ENCODE peak calls at places on chromosomes 6 and 20, in four cellular contexts. L is K562, X is HepG2, J is GM12878. D is an unnamed sample.

GRCh38 chr6:145137425-145137824 is 597.9 kb downstream of the EPM2A start:
- DNase-seq in L (no peak), X (peak), J (no peak), D (no peak)

GRCh38 chr6:168563656-168564055 is 122.7 kb downstream of the SMOC2 start:
- DNase-seq in L (no peak), X (no peak), J (no peak), D (no peak)

GRCh38 chr6:16162003-16162402 is 33.1 kb downstream of the MYLIP start:
- DNase-seq in L (no peak), X (no peak), J (peak), D (no peak)

GRCh38 chr6:106692112-106692822 is 62.9 kb downstream of the QRSL1 start:
- DNase-seq in L (no peak), X (no peak), J (no peak), D (no peak)

GRCh38 chr6:3913077-3913957 is 64.1 kb downstream of the FAM50B start:
- DNase-seq in L (peak), X (peak), J (no peak), D (peak)

GRCh38 chr6:116779569-116780164 is 14.1 kb upstream of the FAM162B start:
- DNase-seq in L (peak), X (peak), J (no peak), D (peak)

GRCh38 chr6:144744720-144745119 is 459.6 kb downstream of the UTRN start:
- DNase-seq in L (no peak), X (peak), J (no peak), D (no peak)

GRCh38 chr6:135521431-135521830 is 23.9 kb upstream of the AHI1 start:
- DNase-seq in L (no peak), X (no peak), J (no peak), D (no peak)

GRCh38 chr20:47748851-47749250 is 36.4 kb downstream of the SULF2 start:
- DNase-seq in L (no peak), X (no peak), J (no peak), D (no peak)

GRCh38 chr20:59141818-59142581 is 21.6 kb upstream of the ZNF831 start:
- DNase-seq in L (peak), X (no peak), J (no peak), D (peak)

GRCh38 chr6:141152951-141153350 is 979.8 kb upstream of the GJE1 start:
- DNase-seq in L (no peak), X (no peak), J (no peak), D (no peak)

GRCh38 chr6:157263881-157264397 is 59.4 kb downstream of the TMEM242 start:
- DNase-seq in L (peak), X (no peak), J (no peak), D (no peak)

GRCh38 chr6:145380186-145380585 is 355.1 kb downstream of the EPM2A start:
- DNase-seq in L (no peak), X (no peak), J (no peak), D (no peak)

GRCh38 chr6:3940703-3941102 is 91.5 kb downstream of the FAM50B start:
- DNase-seq in L (no peak), X (no peak), J (no peak), D (no peak)

GRCh38 chr20:41174373-41174772 is 37.0 kb downstream of the PLCG1 start:
- DNase-seq in L (no peak), X (no peak), J (no peak), D (no peak)

GRCh38 chr6:73200735-73201134 is 24.6 kb downstream of the KHDC1L start:
- DNase-seq in L (no peak), X (no peak), J (no peak), D (no peak)

GRCh38 chr6:2351807-2352431 is 106.5 kb upstream of the GMDS start:
- DNase-seq in L (no peak), X (no peak), J (no peak), D (no peak)

GRCh38 chr20:23022849-23023248 is 12.3 kb upstream of the SSTR4 start:
- DNase-seq in L (no peak), X (no peak), J (no peak), D (no peak)

GRCh38 chr6:16239090-16239797 is 857 bp downstream of the GMPR start:
- DNase-seq in L (peak), X (no peak), J (no peak), D (no peak)

GRCh38 chr6:170590725-170591124 is 6.3 kb upstream of the PDCD2 start:
- DNase-seq in L (no peak), X (no peak), J (no peak), D (no peak)

GRCh38 chr6:38459291-38459690 is 180.4 kb downstream of the BTBD9 start:
- DNase-seq in L (no peak), X (no peak), J (no peak), D (no peak)

DNA sequence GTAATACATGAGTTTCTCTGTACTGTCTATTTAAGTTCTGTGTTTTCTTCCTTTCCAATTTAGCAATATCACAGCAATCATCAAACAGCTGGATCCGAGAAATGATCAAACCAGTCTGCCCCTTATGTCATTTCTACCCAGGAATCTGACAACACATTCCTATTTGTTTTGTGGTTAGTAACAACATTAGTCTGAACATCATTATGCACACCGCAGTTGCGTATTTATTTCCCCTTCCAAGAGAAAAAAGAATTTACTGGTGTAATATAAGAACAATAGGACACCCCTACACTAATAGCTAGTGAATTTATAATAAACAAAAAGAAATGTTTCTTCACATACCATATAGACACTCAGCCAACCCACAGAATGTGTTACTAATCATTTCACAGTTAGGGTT is 179.5 kb downstream of the BTBD9 start:
- DNase-seq in L (no peak), X (no peak), J (no peak), D (no peak)
- TF ChIP-seq TARDBP in L (no peak), X (no peak), J (no peak), D (no peak)

DNA sequence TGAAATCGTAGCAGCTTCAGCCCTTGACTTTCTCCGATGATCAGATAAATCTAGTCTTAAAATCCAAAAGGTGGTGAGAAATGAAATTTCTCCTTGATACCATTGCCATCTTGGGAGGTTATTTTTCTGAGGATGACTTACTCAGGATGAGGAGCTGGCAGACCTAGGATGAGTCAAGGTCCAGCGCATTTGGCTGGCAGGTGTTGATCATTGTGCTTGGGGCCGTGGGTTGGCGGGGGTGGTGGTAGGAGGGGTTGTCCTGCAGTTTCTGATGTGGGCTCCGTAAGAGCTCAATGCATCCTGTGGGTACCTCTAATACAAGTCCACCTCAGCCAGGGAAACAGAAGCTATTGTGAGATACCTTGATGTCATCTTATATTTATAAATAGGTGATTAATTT is 148.3 kb upstream of the SCGN start:
- DNase-seq in L (no peak), X (no peak), J (no peak), D (no peak)
- TF ChIP-seq TARDBP in L (no peak), X (no peak), J (no peak), D (no peak)

GRCh38 chr6:129539032-129539431 is 170.9 kb downstream of the ARHGAP18 start:
- DNase-seq in L (no peak), X (no peak), J (no peak), D (no peak)
- TF ChIP-seq TARDBP in L (no peak), X (no peak), J (no peak), D (no peak)

DNA sequence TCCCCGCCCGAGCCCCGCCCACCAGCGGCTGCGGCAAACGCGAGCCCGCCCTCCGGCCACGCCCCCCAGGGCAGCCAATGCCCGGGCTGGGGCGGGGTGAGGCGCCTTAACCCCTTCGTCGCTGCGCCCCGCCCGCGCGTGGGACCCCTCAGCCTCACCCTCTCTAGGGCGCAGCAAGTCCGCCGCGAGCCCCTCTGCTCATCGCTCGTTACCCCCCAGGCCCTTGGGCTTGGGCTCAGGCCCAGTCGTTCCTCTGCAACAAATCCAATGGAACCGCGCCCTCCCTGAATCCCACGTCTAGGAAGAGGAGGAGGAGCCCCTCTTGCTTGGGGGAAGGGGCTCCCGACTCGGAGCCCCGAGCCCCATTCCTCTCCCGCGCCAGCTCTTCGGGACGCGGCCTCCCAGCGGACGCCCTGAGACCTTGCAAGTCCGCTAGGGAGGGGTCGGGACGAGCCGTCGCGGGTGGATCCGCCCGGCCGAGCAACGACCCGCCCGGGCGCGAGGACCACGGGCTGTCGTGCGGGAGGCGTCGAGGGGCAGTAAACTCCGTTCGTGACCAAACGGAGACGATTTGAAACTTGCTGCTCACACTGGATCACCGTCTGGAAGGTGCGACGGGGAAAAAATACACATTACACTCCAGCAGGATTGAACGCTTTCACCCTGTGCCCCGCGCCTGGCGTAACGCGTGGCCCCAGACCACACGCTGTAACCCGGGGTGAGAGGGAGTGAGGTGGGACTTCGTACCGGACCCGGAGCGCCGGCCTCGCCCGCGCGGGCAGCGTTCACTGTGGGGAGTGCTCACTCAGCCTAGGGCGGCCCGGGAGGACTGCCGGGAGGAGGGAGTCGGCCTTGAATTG is 463 bp upstream of the LZTS3 start:
- DNase-seq in L (peak), X (peak), J (no peak), D (peak)
- TF ChIP-seq TARDBP in L (no peak), X (peak), J (no peak), D (peak)

D was measured in HEK293T.